ENCODE peak calls at places on chromosomes 4 and X, in six cellular contexts. B, M, V, Y, O and H are unnamed samples.

GRCh38 chr4:186067757-186068385 is 1.1 kb upstream of the TLR3 start:
- DNase-seq in B (peak), M (no peak), V (peak), Y (no peak), O (peak), H (no peak)

GRCh38 chr4:82666970-82667665 is 105.3 kb upstream of the TMEM150C start:
- DNase-seq in B (no peak), M (no peak), V (no peak), Y (no peak), O (peak), H (no peak)

GRCh38 chrX:139167282-139167681 is 363.3 kb upstream of the F9 start:
- DNase-seq in B (no peak), M (no peak), V (no peak), Y (no peak), O (no peak), H (no peak)

GRCh38 chr4:55475394-55476243 is 71.1 kb downstream of the CLOCK start:
- DNase-seq in B (no peak), M (no peak), V (no peak), Y (no peak), O (peak), H (no peak)

GRCh38 chr4:107863416-107863815 is 38.7 kb downstream of the SGMS2 start:
- DNase-seq in B (no peak), M (no peak), V (no peak), Y (no peak), O (no peak), H (no peak)

GRCh38 chrX:53089224-53089842 is 4.6 kb upstream of the KANTR start:
- DNase-seq in B (peak), M (no peak), V (no peak), Y (no peak), O (peak), H (no peak)

GRCh38 chr4:90580271-90580825 is 453.2 kb downstream of the CCSER1 start:
- DNase-seq in B (no peak), M (no peak), V (no peak), Y (no peak), O (no peak), H (no peak)

GRCh38 chrX:133999013-133999705 is 13.8 kb upstream of the GPC3 start:
- DNase-seq in B (no peak), M (no peak), V (no peak), Y (no peak), O (peak), H (no peak)

GRCh38 chr4:22237155-22237751 is 278.6 kb downstream of the ADGRA3 start:
- DNase-seq in B (no peak), M (no peak), V (no peak), Y (no peak), O (peak), H (no peak)

GRCh38 chr4:139297001-139297410 is 4.3 kb upstream of the NAA15 start:
- DNase-seq in B (no peak), M (no peak), V (no peak), Y (no peak), O (no peak), H (no peak)

GRCh38 chr4:154491731-154492249 is at the start of gene DCHS2:
- DNase-seq in B (peak), M (no peak), V (no peak), Y (no peak), O (no peak), H (no peak)

GRCh38 chr4:57110635-57111546 is 706 bp upstream of the IGFBP7 start:
- DNase-seq in B (peak), M (no peak), V (peak), Y (no peak), O (peak), H (peak)

GRCh38 chr4:78922207-78922606 is 17.0 kb downstream of the PAQR3 start:
- DNase-seq in B (no peak), M (no peak), V (no peak), Y (no peak), O (peak), H (no peak)

GRCh38 chrX:117743469-117744251 is 372.9 kb downstream of the KLHL13 start:
- DNase-seq in B (no peak), M (no peak), V (no peak), Y (no peak), O (no peak), H (no peak)

GRCh38 chr4:82797591-82798081 is 960 bp downstream of the SCD5 start:
- DNase-seq in B (peak), M (no peak), V (no peak), Y (no peak), O (peak), H (no peak)

GRCh38 chr4:147942729-147943128 is 210.8 kb downstream of the ARHGAP10 start:
- DNase-seq in B (no peak), M (no peak), V (no peak), Y (no peak), O (no peak), H (no peak)

GRCh38 chr4:139550724-139551429 is 5.1 kb downstream of the SETD7 start:
- DNase-seq in B (no peak), M (no peak), V (no peak), Y (no peak), O (peak), H (no peak)

GRCh38 chrX:101385795-101386541 is at the start of gene BTK:
- DNase-seq in B (peak), M (no peak), V (no peak), Y (no peak), O (no peak), H (no peak)

GRCh38 chr4:125707397-125707796 is 392.6 kb downstream of the FAT4 start:
- DNase-seq in B (no peak), M (no peak), V (no peak), Y (no peak), O (no peak), H (no peak)

GRCh38 chr4:168605411-168605810 is 108.6 kb downstream of the PALLD start:
- DNase-seq in B (no peak), M (no peak), V (no peak), Y (no peak), O (peak), H (peak)

GRCh38 chr4:152246659-152247058 is 289.2 kb downstream of the FBXW7 start:
- DNase-seq in B (no peak), M (no peak), V (no peak), Y (no peak), O (no peak), H (no peak)

GRCh38 chr4:156593464-156593863 is 378.1 kb downstream of the PDGFC start:
- DNase-seq in B (no peak), M (no peak), V (no peak), Y (no peak), O (peak), H (no peak)

GRCh38 chr4:149980941-149981340 is 97.3 kb upstream of the DCLK2 start:
- DNase-seq in B (peak), M (peak), V (peak), Y (no peak), O (peak), H (no peak)

GRCh38 chr4:107283587-107284559 is 247.8 kb upstream of the DKK2 start:
- DNase-seq in B (no peak), M (no peak), V (no peak), Y (no peak), O (peak), H (no peak)

GRCh38 chr4:138398297-138398696 is 156.1 kb upstream of the SLC7A11 start:
- DNase-seq in B (no peak), M (no peak), V (no peak), Y (no peak), O (peak), H (no peak)

GRCh38 chr4:20272411-20272872 is 20.7 kb downstream of the SLIT2 start:
- DNase-seq in B (no peak), M (no peak), V (no peak), Y (no peak), O (peak), H (peak)

GRCh38 chr4:102356562-102357202 is 11.4 kb upstream of the SLC39A8 start:
- DNase-seq in B (no peak), M (no peak), V (no peak), Y (no peak), O (no peak), H (no peak)

GRCh38 chr4:3836802-3837601 is 70.8 kb downstream of the ADRA2C start:
- DNase-seq in B (no peak), M (no peak), V (no peak), Y (no peak), O (no peak), H (no peak)

GRCh38 chr4:41709844-41710481 is 38.6 kb downstream of the PHOX2B start:
- DNase-seq in B (no peak), M (no peak), V (no peak), Y (no peak), O (peak), H (peak)

GRCh38 chr4:138659640-138660325 is 355.8 kb upstream of the NOCT start:
- DNase-seq in B (no peak), M (no peak), V (no peak), Y (no peak), O (no peak), H (no peak)

GRCh38 chr4:55866290-55866907 is 13.0 kb downstream of the EXOC1 start:
- DNase-seq in B (peak), M (no peak), V (no peak), Y (no peak), O (peak), H (peak)

GRCh38 chr4:114417214-114417613 is 181.4 kb upstream of the UGT8 start:
- DNase-seq in B (no peak), M (no peak), V (no peak), Y (no peak), O (no peak), H (no peak)

GRCh38 chrX:46840946-46841740 is 4.3 kb downstream of the RP2 start:
- DNase-seq in B (no peak), M (no peak), V (no peak), Y (no peak), O (peak), H (peak)

GRCh38 chrX:46838482-46838857 is 1.6 kb downstream of the RP2 start:
- DNase-seq in B (no peak), M (no peak), V (no peak), Y (no peak), O (peak), H (no peak)

GRCh38 chrX:46837543-46838481 is 969 bp downstream of the RP2 start:
- DNase-seq in B (peak), M (no peak), V (no peak), Y (no peak), O (peak), H (no peak)

GRCh38 chrX:46838974-46839480 is 2.2 kb downstream of the RP2 start:
- DNase-seq in B (no peak), M (no peak), V (no peak), Y (no peak), O (peak), H (no peak)

DNA sequence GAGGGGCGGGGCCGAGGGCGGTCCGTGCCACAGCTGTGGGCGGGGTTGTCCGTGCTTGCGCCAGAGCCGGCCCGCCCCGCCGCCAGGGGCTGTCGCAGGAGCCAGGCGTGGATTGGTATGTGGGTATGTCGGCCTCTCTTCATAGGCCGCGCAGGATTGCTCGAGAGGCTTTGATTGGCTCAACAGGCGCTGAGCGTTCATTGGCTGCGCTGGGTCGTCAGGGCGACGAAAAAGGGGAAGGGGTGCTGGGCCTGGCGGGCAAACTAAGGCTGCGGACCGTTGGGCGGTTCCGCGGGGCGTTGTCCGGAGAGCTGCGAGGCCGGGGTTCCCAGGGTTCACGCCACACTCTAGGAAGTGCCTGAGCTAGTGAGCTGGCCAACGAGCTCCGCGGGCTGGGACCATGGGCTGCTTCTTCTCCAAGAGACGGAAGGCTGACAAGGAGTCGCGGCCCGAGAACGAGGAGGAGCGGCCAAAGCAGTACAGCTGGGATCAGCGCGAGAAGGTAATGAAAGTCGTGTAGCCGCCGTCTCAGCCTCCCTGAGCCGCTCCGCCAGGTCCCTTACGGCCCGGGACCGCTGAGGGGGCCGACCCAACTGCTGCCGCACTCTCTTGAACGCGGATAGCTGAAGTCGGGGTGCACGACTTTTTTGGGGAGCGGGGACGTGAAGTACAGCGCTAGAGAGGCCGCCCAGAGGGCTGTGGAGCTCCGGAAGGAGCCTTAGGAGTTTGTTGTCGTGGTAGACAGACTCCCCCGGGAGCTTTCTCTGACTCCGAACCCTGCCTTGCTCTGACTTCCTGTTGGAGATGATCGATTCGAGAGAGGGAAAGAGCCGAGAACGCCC is at the start of gene RP2:
- DNase-seq in B (peak), M (peak), V (peak), Y (peak), O (peak), H (peak)
- TF ChIP-seq CTCF in B (no peak), M (no peak), V (peak), Y (no peak), O (no peak), H (no peak)

GRCh38 chrX:131812847-131813825 is 210.0 kb upstream of the STK26 start:
- DNase-seq in B (peak), M (peak), V (peak), Y (no peak), O (peak), H (no peak)
- TF ChIP-seq CTCF in B (no peak), M (no peak), V (no peak), Y (no peak), O (peak), H (peak)

DNA sequence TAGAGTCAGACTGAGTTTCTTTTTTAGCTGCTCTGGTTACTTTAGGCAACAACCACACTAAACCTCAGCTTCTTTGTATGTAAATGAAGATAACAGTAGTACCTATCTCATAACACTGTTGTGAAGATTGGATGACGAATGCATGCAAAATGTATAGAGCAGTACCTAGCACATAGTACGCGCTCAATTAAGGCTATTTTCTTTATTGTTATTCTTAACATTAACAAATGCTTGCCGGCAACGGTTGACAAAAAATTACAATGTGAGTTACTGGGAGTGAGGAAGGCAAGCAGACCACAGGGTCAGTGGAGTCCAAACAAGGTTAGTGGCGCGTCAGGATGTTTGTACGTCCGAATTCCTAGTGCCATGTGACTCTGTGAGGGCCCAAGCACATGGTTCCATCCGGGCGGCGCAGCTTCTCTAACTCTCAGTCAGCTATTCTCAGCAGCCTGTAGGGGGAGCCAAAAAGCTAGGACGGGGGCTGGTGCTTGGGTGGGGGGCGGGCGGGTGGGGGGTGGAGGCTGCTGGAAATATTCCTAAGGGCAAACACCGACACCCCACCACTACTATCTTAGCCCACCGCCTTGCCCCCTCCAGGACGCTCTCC is 795 bp upstream of the NALF2 start:
- DNase-seq in B (no peak), M (no peak), V (no peak), Y (peak), O (no peak), H (no peak)
- TF ChIP-seq CTCF in B (no peak), M (no peak), V (no peak), Y (peak), O (no peak), H (peak)

DNA sequence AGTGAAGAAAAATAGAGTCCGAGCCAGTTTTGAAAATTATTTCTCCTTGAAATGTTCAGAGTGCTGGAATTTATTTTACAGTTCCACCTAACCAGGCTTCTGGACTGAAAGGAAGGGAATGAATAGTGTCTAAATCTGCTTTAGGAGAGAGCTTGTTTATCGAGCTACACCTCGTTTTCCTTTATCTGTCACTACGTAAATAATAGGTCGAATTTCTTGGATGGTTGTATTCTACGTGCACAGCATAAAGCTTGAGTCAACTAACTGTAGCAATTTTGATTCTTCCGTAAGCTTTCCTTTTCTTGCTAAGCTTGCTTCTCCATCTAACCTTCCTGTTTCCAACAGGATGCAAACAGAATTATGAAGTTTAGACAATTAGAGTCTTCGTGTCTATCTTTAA is 48.6 kb downstream of the ADGRL3 start:
- DNase-seq in B (no peak), M (no peak), V (no peak), Y (no peak), O (no peak), H (no peak)
- TF ChIP-seq CTCF in B (no peak), M (no peak), V (no peak), Y (no peak), O (no peak), H (no peak)

DNA sequence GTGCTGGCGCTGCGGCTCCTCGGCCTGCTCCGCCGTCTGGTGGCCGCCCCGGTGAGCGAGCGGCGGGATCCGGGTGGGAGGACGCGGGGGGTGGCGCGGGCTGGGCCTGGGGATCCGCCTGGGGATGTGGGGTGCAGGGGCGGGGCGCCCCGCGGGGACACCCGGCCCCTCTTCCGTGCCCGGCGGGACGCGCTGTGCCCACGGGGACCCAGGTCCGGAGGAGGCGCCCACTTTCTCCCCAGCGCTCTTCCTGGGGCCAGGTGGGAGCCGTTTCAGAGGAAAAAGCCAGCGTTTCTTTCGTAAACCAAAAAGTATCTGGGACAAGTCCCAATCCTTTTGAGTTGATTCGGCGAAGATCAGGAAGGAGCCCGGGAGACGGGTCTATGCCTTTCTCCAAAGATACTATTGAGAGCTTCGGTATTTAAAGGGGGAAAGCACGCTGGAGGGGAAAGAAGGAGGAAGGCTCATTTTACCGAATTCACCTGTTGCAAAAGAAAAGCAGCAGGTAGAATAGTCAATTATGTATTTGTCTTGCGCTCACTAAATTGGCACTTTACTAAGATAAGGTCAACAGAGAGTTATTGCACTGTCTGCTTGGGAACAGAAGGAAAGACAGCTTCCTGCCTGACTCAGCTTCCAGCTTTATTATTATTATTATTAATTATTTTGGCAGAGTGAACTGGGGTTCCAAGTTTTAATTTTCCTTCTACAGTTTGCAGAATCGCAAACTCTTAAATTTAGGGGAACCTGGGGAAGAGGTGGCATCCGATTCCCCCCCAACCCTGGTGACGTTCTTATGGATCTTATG is 81.5 kb upstream of the CD99 start:
- DNase-seq in B (no peak), M (no peak), V (no peak), Y (peak), O (peak), H (no peak)
- TF ChIP-seq CTCF in B (no peak), M (no peak), V (no peak), Y (peak), O (no peak), H (no peak)

GRCh38 chr4:71785957-71786356 is 2.1 kb upstream of the GC start:
- DNase-seq in B (no peak), M (no peak), V (no peak), Y (no peak), O (peak), H (no peak)
- TF ChIP-seq CTCF in B (no peak), M (no peak), V (no peak), Y (no peak), O (no peak), H (no peak)

DNA sequence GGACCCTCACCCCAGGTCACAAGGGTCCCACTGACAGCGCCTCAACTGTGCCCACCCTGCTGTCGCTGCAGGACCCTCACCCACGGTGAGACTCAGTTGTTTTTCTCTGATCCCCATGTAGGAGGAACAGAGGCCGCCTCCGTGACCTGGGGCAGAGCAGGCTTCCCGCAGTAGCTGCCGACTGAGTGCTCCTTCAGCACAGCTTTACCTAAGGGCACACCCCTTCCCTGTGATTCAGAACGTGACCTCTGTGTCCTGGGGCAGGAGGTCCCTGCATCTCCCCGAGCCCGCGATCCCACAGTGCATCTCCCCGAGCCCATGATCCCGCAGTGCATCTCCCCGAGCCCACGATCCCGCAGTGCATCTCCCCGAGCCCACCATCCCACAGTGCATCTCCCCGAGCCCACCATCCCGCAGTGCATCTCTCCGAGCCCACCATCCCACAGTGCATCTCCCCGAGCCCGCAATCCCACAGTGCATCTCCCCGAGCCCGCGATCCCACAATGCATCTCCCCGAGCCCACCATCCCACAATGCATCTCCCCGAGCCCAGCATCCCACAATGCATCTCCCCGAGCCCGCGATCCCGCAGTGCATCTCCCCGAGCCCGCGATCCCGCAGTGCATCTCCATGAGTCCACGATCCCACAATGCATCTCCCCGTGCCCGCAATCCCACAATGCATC is 23.6 kb downstream of the PPP2R3B start:
- DNase-seq in B (no peak), M (no peak), V (peak), Y (no peak), O (no peak), H (no peak)
- TF ChIP-seq CTCF in B (no peak), M (no peak), V (no peak), Y (no peak), O (no peak), H (no peak)